ENCODE peak calls at places on chromosomes 7 and 10, in seven cellular contexts. O, Z, S, R, Y, M and N are unnamed samples.

GRCh38 chr7:157010588-157011332 is at the start of gene MNX1:
- DNase-seq in O (no peak), Z (peak), S (peak), R (peak), Y (peak), M (peak), N (peak)

GRCh38 chr10:24958701-24959392 is 6.4 kb upstream of the PRTFDC1 start:
- DNase-seq in O (peak), Z (no peak), S (no peak), R (no peak), Y (no peak), M (no peak), N (no peak)

GRCh38 chr7:23332881-23333612 is 33.9 kb downstream of the MALSU1 start:
- DNase-seq in O (peak), Z (no peak), S (no peak), R (no peak), Y (no peak), M (peak), N (no peak)

GRCh38 chr7:75626954-75627353 is 111.8 kb downstream of the HIP1 start:
- DNase-seq in O (no peak), Z (no peak), S (no peak), R (no peak), Y (no peak), M (no peak), N (no peak)

GRCh38 chr10:98267069-98267893 is 713 bp downstream of the LOXL4 start:
- DNase-seq in O (peak), Z (no peak), S (no peak), R (no peak), Y (no peak), M (no peak), N (no peak)

GRCh38 chr7:105244594-105244993 is 144.1 kb downstream of the SRPK2 start:
- DNase-seq in O (no peak), Z (no peak), S (no peak), R (no peak), Y (no peak), M (no peak), N (no peak)

GRCh38 chr7:36192050-36192824 is 39.2 kb downstream of the EEPD1 start:
- DNase-seq in O (peak), Z (no peak), S (no peak), R (no peak), Y (peak), M (no peak), N (no peak)

GRCh38 chr10:68297264-68297663 is 34.6 kb upstream of the HNRNPH3 start:
- DNase-seq in O (no peak), Z (no peak), S (no peak), R (no peak), Y (no peak), M (no peak), N (no peak)

GRCh38 chr10:88455831-88456230 is 127.3 kb downstream of the RNLS start:
- DNase-seq in O (no peak), Z (no peak), S (no peak), R (no peak), Y (no peak), M (no peak), N (no peak)

GRCh38 chr10:22316286-22317120 is at the start of gene COMMD3:
- DNase-seq in O (peak), Z (peak), S (no peak), R (peak), Y (peak), M (peak), N (peak)

GRCh38 chr10:69731184-69731583 is 70.5 kb upstream of the COL13A1 start:
- DNase-seq in O (peak), Z (no peak), S (no peak), R (no peak), Y (peak), M (peak), N (no peak)

GRCh38 chr10:108393111-108393510 is 1228.6 kb upstream of the SORCS1 start:
- DNase-seq in O (peak), Z (no peak), S (no peak), R (no peak), Y (no peak), M (peak), N (no peak)

GRCh38 chr10:51427758-51428157 is 271.6 kb downstream of the CSTF2T start:
- DNase-seq in O (peak), Z (no peak), S (no peak), R (no peak), Y (no peak), M (peak), N (no peak)

GRCh38 chr7:77989981-77990566 is 191.5 kb downstream of the PHTF2 start:
- DNase-seq in O (no peak), Z (no peak), S (no peak), R (peak), Y (peak), M (peak), N (no peak)

GRCh38 chr10:63819753-63820347 is 298.6 kb downstream of the REEP3 start:
- DNase-seq in O (peak), Z (peak), S (peak), R (peak), Y (peak), M (peak), N (peak)

GRCh38 chr10:103921750-103922195 is 3.8 kb upstream of the STN1 start:
- DNase-seq in O (peak), Z (peak), S (peak), R (peak), Y (peak), M (no peak), N (no peak)

GRCh38 chr7:151110941-151111645 is 24.8 kb downstream of the AGAP3 start:
- DNase-seq in O (peak), Z (peak), S (no peak), R (peak), Y (peak), M (peak), N (peak)

GRCh38 chr7:43585521-43585920 is 2.6 kb downstream of the STK17A start:
- DNase-seq in O (peak), Z (no peak), S (no peak), R (no peak), Y (peak), M (peak), N (peak)

GRCh38 chr10:91340613-91341362 is 69.4 kb upstream of the HECTD2 start:
- DNase-seq in O (peak), Z (no peak), S (no peak), R (no peak), Y (no peak), M (peak), N (no peak)

GRCh38 chr10:90712529-90712928 is 145.3 kb downstream of the HTR7 start:
- DNase-seq in O (no peak), Z (no peak), S (no peak), R (peak), Y (no peak), M (no peak), N (no peak)

DNA sequence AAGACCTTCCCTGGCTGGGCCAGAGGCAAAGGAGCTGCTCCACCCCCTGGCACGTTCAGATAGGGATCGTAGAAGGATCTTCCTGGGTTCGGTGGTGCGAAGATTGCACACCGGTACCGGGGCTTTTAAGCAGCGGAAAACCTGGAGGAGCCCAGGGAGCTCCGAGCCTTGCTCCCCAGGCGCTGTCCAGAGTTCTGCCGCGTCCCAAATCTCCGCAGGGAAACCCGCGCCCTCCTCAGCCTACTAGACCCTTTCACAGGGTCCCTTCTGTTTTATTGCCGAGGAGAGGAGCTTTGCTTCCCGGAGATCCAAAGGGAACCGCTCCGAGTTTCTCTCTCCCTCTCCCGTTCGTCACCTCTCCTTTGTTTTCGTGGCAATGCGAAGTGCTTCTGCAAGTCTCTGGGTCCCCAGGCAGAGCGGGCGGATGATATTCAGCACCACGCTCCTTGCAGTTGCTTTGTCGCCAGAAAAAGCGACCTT is 519 bp downstream of the TMEM196 start:
- DNase-seq in O (peak), Z (peak), S (no peak), R (peak), Y (peak), M (peak), N (no peak)
- TF ChIP-seq EZH2 in O (no peak), Z (peak), S (no peak), R (peak), Y (no peak), M (no peak), N (no peak)

GRCh38 chr7:137164251-137164650 is 179.3 kb downstream of the PTN start:
- DNase-seq in O (no peak), Z (no peak), S (no peak), R (no peak), Y (no peak), M (no peak), N (no peak)
- TF ChIP-seq EZH2phosphoT487 in O (no peak), Z (no peak), S (no peak), R (no peak), Y (no peak), M (no peak), N (no peak)

GRCh38 chr7:148337566-148337965 is 253.0 kb upstream of the C7orf33 start:
- DNase-seq in O (no peak), Z (no peak), S (no peak), R (no peak), Y (peak), M (peak), N (no peak)
- H2AFZ ChIP-seq in O (no peak), Z (no peak), S (no peak), R (peak), Y (peak), M (no peak), N (no peak)

DNA sequence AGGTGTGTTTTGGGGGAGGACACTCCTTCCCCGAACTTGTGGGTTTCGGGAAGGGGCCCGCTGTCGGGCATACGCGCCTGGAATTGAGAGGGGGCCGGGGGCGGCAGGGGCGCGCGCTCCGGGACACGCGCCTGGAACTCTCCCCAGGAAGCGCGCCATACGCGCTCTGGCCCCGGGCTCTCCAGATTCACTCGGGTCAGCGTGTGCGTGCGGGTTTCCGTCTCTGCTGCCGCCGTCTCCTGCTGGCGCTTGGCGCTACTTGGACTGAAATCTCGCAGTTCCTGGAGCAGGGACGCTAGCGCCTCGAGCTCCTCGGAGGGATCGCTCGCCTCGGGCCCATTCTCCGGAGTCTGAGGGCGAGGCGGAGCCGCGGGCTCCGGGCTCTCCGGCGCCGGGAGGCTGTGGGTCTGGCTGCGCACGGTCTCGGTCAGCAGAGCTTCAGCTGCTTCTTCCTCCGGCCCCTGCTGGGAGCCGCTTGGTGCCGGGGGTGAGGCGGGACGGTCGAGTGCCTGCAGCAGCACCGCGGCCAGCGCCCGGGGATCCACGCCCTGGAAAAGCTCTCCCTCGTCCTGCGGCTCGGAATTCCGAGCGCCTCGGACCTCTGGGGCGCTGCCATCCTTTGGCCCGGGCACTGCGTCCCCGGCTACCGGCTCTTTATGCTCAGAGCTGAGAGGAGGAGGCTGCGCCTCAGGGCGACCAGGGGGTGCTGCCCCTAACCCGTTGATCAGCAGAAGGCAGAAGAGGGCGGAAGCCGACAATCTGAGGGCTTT is 1.1 kb downstream of the VGF start:
- DNase-seq in O (peak), Z (peak), S (no peak), R (peak), Y (peak), M (peak), N (no peak)
- TF ChIP-seq EZH2 in O (no peak), Z (peak), S (no peak), R (peak), Y (peak), M (no peak), N (no peak)

GRCh38 chr10:84333864-84334451 is 5.6 kb downstream of the CCSER2 start:
- DNase-seq in O (peak), Z (no peak), S (no peak), R (peak), Y (no peak), M (no peak), N (peak)
- TF ChIP-seq EZH2phosphoT487 in O (no peak), Z (no peak), S (no peak), R (no peak), Y (no peak), M (no peak), N (no peak)

GRCh38 chr7:131554880-131555516 is 1.4 kb downstream of the PODXL start:
- DNase-seq in O (no peak), Z (peak), S (no peak), R (no peak), Y (no peak), M (no peak), N (no peak)

GRCh38 chr7:131555565-131556054 is 818 bp downstream of the PODXL start:
- DNase-seq in O (peak), Z (peak), S (no peak), R (no peak), Y (no peak), M (no peak), N (peak)

GRCh38 chr7:131552053-131552452 is 4.4 kb downstream of the PODXL start:
- DNase-seq in O (no peak), Z (no peak), S (no peak), R (no peak), Y (no peak), M (no peak), N (no peak)

GRCh38 chr7:131556055-131556911 is at the start of gene PODXL:
- DNase-seq in O (peak), Z (peak), S (no peak), R (peak), Y (peak), M (peak), N (peak)

DNA sequence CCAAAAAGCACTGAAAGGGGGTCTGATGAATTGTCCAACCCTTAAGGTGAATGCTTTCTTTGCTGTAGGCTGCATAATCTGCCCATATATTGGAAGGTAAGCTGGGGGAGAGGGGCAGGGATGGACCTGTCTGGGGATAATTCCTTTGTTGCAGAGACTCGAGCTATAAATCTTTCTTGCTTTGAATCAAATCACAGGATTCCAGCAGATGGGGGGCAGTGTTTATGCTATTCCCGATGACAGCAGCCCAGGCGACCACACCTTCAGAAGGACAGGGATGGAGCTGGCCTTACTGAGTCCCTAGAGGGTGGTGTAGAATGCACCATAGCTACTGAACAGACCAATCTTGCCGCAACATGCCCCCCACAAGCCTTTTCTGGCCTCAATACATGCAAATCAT is 2.5 kb downstream of the PODXL start:
- DNase-seq in O (no peak), Z (no peak), S (no peak), R (no peak), Y (no peak), M (no peak), N (no peak)
- H2AFZ ChIP-seq in O (no peak), Z (no peak), S (no peak), R (no peak), Y (no peak), M (no peak), N (no peak)

DNA sequence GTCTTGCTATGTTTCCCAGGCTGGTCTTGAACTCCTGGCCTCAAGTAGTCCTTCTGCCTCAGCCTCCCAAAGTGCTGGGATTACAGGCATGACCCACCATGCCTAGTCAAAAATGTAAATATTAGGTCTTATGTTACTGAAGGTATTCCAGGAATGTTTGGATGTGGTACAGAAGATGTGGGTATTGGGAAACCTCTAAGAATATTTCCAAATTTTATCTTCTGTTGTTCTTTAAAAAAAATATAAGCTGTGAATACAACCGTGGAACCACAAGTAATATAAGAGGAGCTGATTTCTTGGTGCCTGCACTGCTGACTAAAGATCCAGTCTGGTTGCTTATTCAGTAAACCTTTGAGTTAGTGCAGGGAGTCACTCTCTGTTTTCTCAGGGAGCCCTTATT is 178.3 kb downstream of the AUTS2 start:
- DNase-seq in O (peak), Z (no peak), S (no peak), R (no peak), Y (no peak), M (no peak), N (no peak)
- TF ChIP-seq EZH2 in O (no peak), Z (no peak), S (no peak), R (no peak), Y (no peak), M (no peak), N (no peak)